ENCODE peak calls at places on chromosomes 4 and X, in ten cellular contexts. L, S, K, W, R, Z, T, B, C and U are unnamed samples.

GRCh38 chr4:32000846-32001488 is 1280.8 kb downstream of the PCDH7 start:
- DNase-seq in L (no peak), S (no peak), K (no peak), W (no peak), R (no peak), Z (no peak), T (no peak), B (no peak), C (no peak), U (no peak)

GRCh38 chr4:77203380-77204197 is 46.6 kb downstream of the CCNG2 start:
- DNase-seq in L (peak; percentile 92), S (peak; percentile 80), K (peak; percentile 69), W (peak; percentile 72), R (peak; percentile 59), Z (peak; percentile 93), T (peak; percentile 74), B (peak; percentile 75), C (peak; percentile 23), U (peak; percentile 86)

GRCh38 chrX:136397001-136397400 is 90.7 kb upstream of the BRS3 start:
- DNase-seq in L (no peak), S (no peak), K (no peak), W (no peak), R (no peak), Z (peak; percentile 3), T (peak; percentile 32), B (no peak), C (no peak), U (no peak)

GRCh38 chrX:137432609-137433008 is 133.3 kb upstream of the ZIC3 start:
- DNase-seq in L (no peak), S (no peak), K (no peak), W (no peak), R (no peak), Z (peak; percentile 51), T (peak; percentile 25), B (no peak), C (no peak), U (peak; percentile 20)

GRCh38 chr4:84931961-84932360 is 34.5 kb downstream of the WDFY3 start:
- DNase-seq in L (no peak), S (no peak), K (no peak), W (no peak), R (no peak), Z (peak; percentile 49), T (no peak), B (peak; percentile 55), C (no peak), U (no peak)

GRCh38 chr4:87057835-87058234 is 123.0 kb downstream of the AFF1 start:
- DNase-seq in L (no peak), S (no peak), K (no peak), W (peak; percentile 71), R (no peak), Z (no peak), T (no peak), B (no peak), C (no peak), U (no peak)

GRCh38 chrX:68912113-68912980 is 83.5 kb downstream of the EFNB1 start:
- DNase-seq in L (no peak), S (no peak), K (no peak), W (no peak), R (peak; percentile 49), Z (peak; percentile 67), T (no peak), B (no peak), C (no peak), U (no peak)

GRCh38 chrX:12434493-12434892 is 296.2 kb downstream of the FRMPD4 start:
- DNase-seq in L (no peak), S (no peak), K (no peak), W (no peak), R (no peak), Z (no peak), T (no peak), B (no peak), C (no peak), U (no peak)

GRCh38 chrX:78769356-78769755 is 21.8 kb downstream of the LPAR4 start:
- DNase-seq in L (no peak), S (no peak), K (no peak), W (no peak), R (no peak), Z (no peak), T (no peak), B (no peak), C (no peak), U (no peak)

GRCh38 chrX:47316276-47317025 is 53.9 kb upstream of the ZNF157 start:
- DNase-seq in L (peak; percentile 10), S (no peak), K (no peak), W (peak; percentile 23), R (no peak), Z (peak; percentile 90), T (no peak), B (no peak), C (no peak), U (no peak)

GRCh38 chr4:95371457-95372179 is 177.2 kb downstream of the UNC5C start:
- DNase-seq in L (no peak), S (no peak), K (no peak), W (no peak), R (no peak), Z (peak; percentile 8), T (no peak), B (no peak), C (no peak), U (no peak)

DNA sequence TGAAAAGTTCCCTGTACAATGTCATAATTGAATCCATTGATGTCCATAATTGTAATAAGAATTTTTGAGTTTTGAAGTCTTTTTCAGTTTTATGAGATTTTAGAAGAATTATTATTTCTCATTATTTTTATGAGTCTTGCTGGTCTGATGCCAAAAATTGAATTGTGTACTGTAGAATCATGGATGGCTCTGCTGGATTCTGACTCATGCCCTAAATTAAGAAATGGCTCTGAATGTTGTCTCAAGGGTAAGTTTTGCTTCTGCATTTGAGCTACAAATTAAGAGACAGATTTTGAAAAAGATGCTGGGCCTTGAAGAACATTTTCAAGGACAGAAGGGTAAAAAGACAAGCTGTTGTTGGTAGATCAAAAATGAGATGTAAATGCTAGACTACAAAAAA is 132.9 kb upstream of the MAP9 start:
- DNase-seq in L (peak; percentile 28), S (no peak), K (no peak), W (no peak), R (no peak), Z (no peak), T (no peak), B (no peak), C (no peak), U (no peak)
- H3K4me1 ChIP-seq in L (no peaks in the 10 kb centered on the region), S (no peaks in the 10 kb centered on the region), K (peaks cover 14% of the 10 kb centered on the region), W (no peaks in the 10 kb centered on the region), R (no peaks in the 10 kb centered on the region), Z (no peaks in the 10 kb centered on the region), T (no peaks in the 10 kb centered on the region), B (no peaks in the 10 kb centered on the region), C (no peaks in the 10 kb centered on the region), U (no peaks in the 10 kb centered on the region)

DNA sequence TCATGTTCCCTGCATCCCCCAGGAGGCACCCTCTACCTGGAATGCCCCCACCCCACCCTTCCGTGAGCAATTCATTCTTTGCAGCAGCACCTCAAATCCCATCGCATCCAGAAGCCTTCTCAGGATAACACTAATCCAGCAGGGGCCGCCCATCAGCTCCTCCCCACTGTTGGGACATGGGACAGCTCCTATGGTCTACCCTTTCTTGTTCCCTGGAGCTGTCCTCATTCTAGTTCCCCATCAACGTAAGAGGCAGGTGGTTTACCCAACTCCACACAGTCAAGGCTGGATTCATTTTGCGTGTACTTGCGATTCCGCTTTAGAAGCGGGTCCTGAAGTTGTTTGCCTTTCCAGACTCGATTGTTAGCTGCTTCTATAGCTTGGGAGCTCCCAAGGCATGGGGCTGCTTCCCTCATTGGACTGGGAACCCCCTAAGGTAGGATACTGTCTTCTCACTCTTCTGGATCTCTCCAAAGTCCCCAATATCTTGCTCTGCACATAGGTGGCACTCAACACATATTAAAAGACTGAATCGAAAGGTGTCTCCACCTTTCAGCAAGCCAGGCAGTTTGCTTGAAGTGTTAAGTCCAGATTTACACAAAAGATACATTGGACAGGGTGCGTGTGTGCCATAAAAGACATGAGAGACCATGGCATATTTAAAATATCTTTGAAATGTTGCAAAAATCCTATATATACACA is 942 bp upstream of the APLN start:
- DNase-seq in L (no peak), S (no peak), K (no peak), W (no peak), R (no peak), Z (peak; percentile 32), T (peak; percentile 48), B (peak; percentile 23), C (no peak), U (peak; percentile 55)
- H3K4me3 ChIP-seq in L (no peak overlapping the region), S (no peak overlapping the region), K (no peak overlapping the region), W (no peak overlapping the region), R (no peak overlapping the region), Z (peak overlapping the region; percentile 55), T (peak overlapping the region; percentile 50), B (no peak overlapping the region), C (no peak overlapping the region), U (no peak overlapping the region)

GRCh38 chr4:20532871-20533870 is 167.1 kb upstream of the PACRGL start:
- DNase-seq in L (peak; percentile 71), S (no peak), K (no peak), W (peak; percentile 74), R (no peak), Z (no peak), T (no peak), B (peak; percentile 1), C (no peak), U (no peak)

GRCh38 chr4:20528508-20528907 is 171.8 kb upstream of the PACRGL start:
- DNase-seq in L (peak; percentile 75), S (no peak), K (no peak), W (peak; percentile 52), R (no peak), Z (no peak), T (no peak), B (peak; percentile 15), C (no peak), U (no peak)

GRCh38 chr4:20529681-20530080 is 170.6 kb upstream of the PACRGL start:
- DNase-seq in L (no peak), S (no peak), K (no peak), W (no peak), R (no peak), Z (no peak), T (no peak), B (no peak), C (no peak), U (no peak)

DNA sequence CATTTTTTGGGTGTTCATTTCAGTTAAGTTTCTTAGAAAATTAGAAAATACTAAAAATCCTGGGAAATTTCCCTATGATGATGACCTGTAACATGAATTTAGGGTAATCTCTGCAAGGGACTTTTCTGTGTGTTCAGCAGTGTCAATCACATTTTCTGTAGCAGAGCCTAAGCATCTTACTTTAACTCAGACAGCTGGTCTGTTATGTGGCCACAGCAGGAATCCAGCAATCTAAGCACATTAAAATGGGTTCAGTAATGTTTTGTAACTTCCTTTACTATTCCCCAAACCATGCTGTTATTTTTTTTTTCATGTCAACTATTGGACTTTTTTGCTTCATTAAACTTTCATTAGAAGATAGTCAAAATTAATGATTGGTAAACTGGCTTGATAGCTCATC is 168.2 kb upstream of the PACRGL start:
- DNase-seq in L (no peak), S (no peak), K (no peak), W (peak; percentile 16), R (no peak), Z (no peak), T (no peak), B (no peak), C (no peak), U (no peak)
- H3K4me1 ChIP-seq in L (peaks cover 39% of the 10 kb centered on the region), S (no peaks in the 10 kb centered on the region), K (no peaks in the 10 kb centered on the region), W (no peaks in the 10 kb centered on the region), R (no peaks in the 10 kb centered on the region), Z (peaks cover 4% of the 10 kb centered on the region), T (no peaks in the 10 kb centered on the region), B (peaks cover 4% of the 10 kb centered on the region), C (no peaks in the 10 kb centered on the region), U (no peaks in the 10 kb centered on the region)

DNA sequence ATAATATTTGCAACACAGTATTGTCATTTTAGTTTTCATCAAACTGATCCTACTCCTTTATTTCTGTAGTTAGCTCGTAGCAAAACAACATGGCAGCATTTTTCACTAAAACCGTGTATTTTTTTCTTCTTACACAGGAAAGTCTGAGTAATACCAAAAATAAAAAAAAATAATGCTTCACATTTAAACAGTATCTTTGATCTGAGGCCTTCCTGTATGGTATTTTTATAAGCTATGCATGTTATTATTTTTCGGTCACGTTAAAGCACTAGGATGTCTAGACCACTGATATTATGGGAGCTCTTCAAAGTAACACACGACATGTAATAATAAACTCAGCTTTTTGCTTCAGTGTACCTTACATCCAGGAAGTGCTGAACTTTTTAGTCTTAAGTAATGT is 94.1 kb upstream of the SRD5A3 start:
- DNase-seq in L (no peak), S (no peak), K (no peak), W (no peak), R (no peak), Z (no peak), T (no peak), B (no peak), C (no peak), U (no peak)
- H3K4me3 ChIP-seq in L (no peak overlapping the region), S (no peak overlapping the region), K (no peak overlapping the region), W (no peak overlapping the region), R (no peak overlapping the region), Z (no peak overlapping the region), T (no peak overlapping the region), B (no peak overlapping the region), C (no peak overlapping the region), U (no peak overlapping the region)